ENCODE peak calls at places on chromosomes 1 and 21, in five cellular contexts. Q is fibroblast of villous mesenchyme; G is cardiac fibroblast; Y is CD8-positive, alpha-beta T cell; B is brain microvascular endothelial cell. V is an unnamed sample.

GRCh38 chr1:172449585-172450523 is 6.0 kb upstream of the PIGC start:
- DNase-seq in Q (peak), G (peak), Y (no peak), B (peak), V (peak)

GRCh38 chr1:39081266-39082139 is 55.4 kb downstream of the NDUFS5 start:
- DNase-seq in Q (peak), G (no peak), Y (no peak), B (no peak), V (no peak)

GRCh38 chr21:44869860-44870747 is 3.4 kb downstream of the PTTG1IP start:
- DNase-seq in Q (peak), G (peak), Y (no peak), B (peak), V (peak)

GRCh38 chr1:244092293-244093264 is 41.5 kb downstream of the ZBTB18 start:
- DNase-seq in Q (no peak), G (peak), Y (no peak), B (no peak), V (peak)

GRCh38 chr1:245871881-245872280 is 635.2 kb downstream of the SMYD3 start:
- DNase-seq in Q (peak), G (peak), Y (no peak), B (no peak), V (peak)

GRCh38 chr1:248857201-248857600 is 1.7 kb downstream of the ZNF692 start:
- DNase-seq in Q (no peak), G (no peak), Y (no peak), B (no peak), V (no peak)

GRCh38 chr1:234500269-234500668 is 21.3 kb upstream of the TARBP1 start:
- DNase-seq in Q (no peak), G (peak), Y (no peak), B (no peak), V (no peak)

GRCh38 chr1:6601865-6602668 is 602 bp downstream of the KLHL21 start:
- DNase-seq in Q (peak), G (no peak), Y (no peak), B (no peak), V (no peak)

GRCh38 chr1:117592155-117592554 is 13.7 kb upstream of the TENT5C start:
- DNase-seq in Q (no peak), G (no peak), Y (no peak), B (no peak), V (no peak)

GRCh38 chr1:12140016-12140415 is 26.8 kb upstream of the TNFRSF1B start:
- DNase-seq in Q (no peak), G (no peak), Y (no peak), B (no peak), V (no peak)

GRCh38 chr1:220706480-220706879 is 16.3 kb downstream of the C1orf115 start:
- DNase-seq in Q (no peak), G (no peak), Y (no peak), B (no peak), V (no peak)

GRCh38 chr1:209742409-209743144 is 13.3 kb upstream of the TRAF3IP3 start:
- DNase-seq in Q (peak), G (peak), Y (no peak), B (peak), V (peak)

GRCh38 chr1:154467768-154468102 is 34.3 kb upstream of the TDRD10 start:
- DNase-seq in Q (no peak), G (no peak), Y (no peak), B (no peak), V (no peak)

GRCh38 chr1:22286491-22286890 is 143.6 kb upstream of the WNT4 start:
- DNase-seq in Q (no peak), G (no peak), Y (no peak), B (no peak), V (no peak)

GRCh38 chr1:10962483-10962882 is 50.0 kb upstream of the TARDBP start:
- DNase-seq in Q (no peak), G (no peak), Y (no peak), B (no peak), V (no peak)

GRCh38 chr1:116433283-116434257 is 60.5 kb downstream of the ATP1A1 start:
- DNase-seq in Q (peak), G (peak), Y (no peak), B (peak), V (peak)

GRCh38 chr1:40306296-40306695 is 10.8 kb downstream of the COL9A2 start:
- DNase-seq in Q (no peak), G (no peak), Y (no peak), B (no peak), V (no peak)

GRCh38 chr1:41631971-41632370 is 147.5 kb upstream of the EDN2 start:
- DNase-seq in Q (peak), G (peak), Y (no peak), B (peak), V (no peak)

GRCh38 chr21:14356771-14357170 is 26.2 kb downstream of the HSPA13 start:
- DNase-seq in Q (no peak), G (peak), Y (no peak), B (no peak), V (peak)

GRCh38 chr1:177286396-177286795 is 115.6 kb downstream of the BRINP2 start:
- DNase-seq in Q (peak), G (no peak), Y (no peak), B (no peak), V (no peak)

GRCh38 chr1:235325854-235326253 is 2.1 kb downstream of the ARID4B start:
- DNase-seq in Q (no peak), G (no peak), Y (no peak), B (no peak), V (no peak)

GRCh38 chr1:44587796-44588460 is 86.4 kb downstream of the TMEM53 start:
- DNase-seq in Q (no peak), G (no peak), Y (no peak), B (no peak), V (no peak)

GRCh38 chr1:119632836-119633235 is 15.2 kb downstream of the ZNF697 start:
- DNase-seq in Q (peak), G (no peak), Y (no peak), B (no peak), V (peak)

GRCh38 chr1:201153474-201154388 is 543 bp downstream of the TMEM9 start:
- DNase-seq in Q (no peak), G (no peak), Y (no peak), B (no peak), V (no peak)

GRCh38 chr1:212488436-212489283 is 55.9 kb downstream of the NENF start:
- DNase-seq in Q (peak), G (peak), Y (no peak), B (peak), V (peak)

GRCh38 chr1:228472655-228473054 is 14.5 kb upstream of the RNF187 start:
- DNase-seq in Q (peak), G (peak), Y (no peak), B (peak), V (peak)

GRCh38 chr1:66342707-66343106 is 191.2 kb upstream of the SGIP1 start:
- DNase-seq in Q (no peak), G (no peak), Y (no peak), B (no peak), V (no peak)

GRCh38 chr1:66343569-66344325 is 190.2 kb upstream of the SGIP1 start:
- DNase-seq in Q (no peak), G (peak), Y (no peak), B (no peak), V (no peak)

GRCh38 chr1:66349277-66349676 is 184.7 kb upstream of the SGIP1 start:
- DNase-seq in Q (no peak), G (no peak), Y (no peak), B (no peak), V (no peak)

GRCh38 chr1:66346873-66347272 is 187.1 kb upstream of the SGIP1 start:
- DNase-seq in Q (no peak), G (no peak), Y (no peak), B (no peak), V (no peak)

DNA sequence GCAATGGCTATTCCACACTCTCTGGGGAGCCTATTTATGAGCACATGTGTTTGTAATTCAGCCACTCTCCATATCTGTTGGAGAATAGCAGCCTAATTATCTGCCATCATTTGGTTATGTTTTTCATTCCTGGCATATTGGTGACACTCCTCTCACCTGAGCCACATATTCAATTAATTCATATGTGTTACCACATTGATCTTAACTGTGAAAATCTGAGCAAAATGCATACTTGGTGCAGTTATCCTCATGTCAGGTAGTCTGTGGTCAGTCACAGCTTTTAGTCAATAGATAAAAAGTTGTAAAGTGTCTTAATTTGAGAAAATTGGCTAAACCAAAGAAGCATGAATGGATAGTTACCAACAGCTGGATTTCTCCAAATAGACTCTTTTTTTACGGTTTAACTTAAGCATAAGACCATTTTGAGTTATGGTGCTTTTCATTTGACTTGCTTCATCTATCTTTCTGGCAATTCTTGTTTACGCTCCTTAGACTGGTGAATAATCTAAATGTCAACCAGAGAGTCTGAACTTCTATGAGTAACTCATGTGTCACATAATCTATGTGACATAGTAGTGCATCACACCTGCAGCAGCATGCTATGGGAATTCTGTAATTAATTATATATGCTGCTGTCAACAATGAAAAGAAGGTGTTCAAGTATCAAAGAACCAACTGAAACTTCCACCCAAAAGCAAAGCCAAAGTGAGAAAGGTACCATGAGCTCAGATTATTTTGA is 187.7 kb upstream of the SGIP1 start:
- DNase-seq in Q (no peak), G (no peak), Y (no peak), B (no peak), V (no peak)
- TF ChIP-seq CTCF in Q (no peak), G (no peak), Y (no peak), B (no peak), V (no peak)

GRCh38 chr1:46193984-46194570 is 4.2 kb downstream of the POMGNT1 start:
- DNase-seq in Q (no peak), G (no peak), Y (no peak), B (no peak), V (no peak)

GRCh38 chr1:46198026-46198826 is at the start of gene POMGNT1:
- DNase-seq in Q (peak), G (peak), Y (peak), B (peak), V (peak)

GRCh38 chr1:46194641-46195179 is 3.5 kb downstream of the POMGNT1 start:
- DNase-seq in Q (no peak), G (no peak), Y (no peak), B (no peak), V (no peak)

GRCh38 chr1:46197551-46198025 is 646 bp downstream of the POMGNT1 start:
- DNase-seq in Q (no peak), G (no peak), Y (no peak), B (no peak), V (no peak)

DNA sequence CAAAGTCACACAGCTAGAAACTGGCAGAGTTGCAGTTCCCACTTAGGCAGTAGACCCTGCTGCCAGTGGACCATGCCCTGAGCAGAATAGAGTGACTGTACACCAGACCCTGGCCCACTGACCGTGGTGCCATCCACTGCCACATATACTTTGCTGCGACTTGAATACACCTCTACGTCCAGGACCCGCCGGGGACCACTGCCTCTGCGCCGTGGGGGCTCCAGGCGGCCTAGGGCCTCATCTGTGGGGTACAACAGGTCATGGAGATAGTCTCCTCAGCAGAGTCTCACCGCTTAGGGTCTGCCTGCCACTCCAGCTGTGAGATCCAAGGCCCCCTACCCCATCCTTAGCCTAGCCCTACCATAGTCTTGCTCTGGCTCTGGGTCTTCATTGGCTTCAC is 1.6 kb downstream of the POMGNT1 start:
- DNase-seq in Q (no peak), G (no peak), Y (no peak), B (no peak), V (no peak)
- H3K4me3 ChIP-seq in Q (no peak), G (no peak), Y (no peak), B (no peak), V (no peak)

GRCh38 chr1:1014896-1015681 is 1.8 kb downstream of the ISG15 start:
- DNase-seq in Q (no peak), G (no peak), Y (no peak), B (no peak), V (no peak)
- TF ChIP-seq CTCF in Q (peak), G (peak), Y (no peak), B (peak), V (peak)

GRCh38 chr21:16046625-16047340 is 317.0 kb downstream of the USP25 start:
- DNase-seq in Q (peak), G (peak), Y (no peak), B (peak), V (no peak)
- H3K4me3 ChIP-seq in Q (no peak), G (no peak), Y (no peak), B (no peak), V (no peak)

V was measured in fibroblast of pulmonary artery.